ENCODE peak calls at places on chromosomes 2 and 18, in nine cellular contexts. W is fibroblast of mammary gland, Q is HCT116, S is astrocyte of the cerebellum, C is colonic mucosa, N is pancreas, O is A549, P is ovary, I is cardiac muscle cell. M is an unnamed sample.
A peak's percentile ranks its signal among the peaks of the same experiment; 100 is the strongest.

GRCh38 chr2:31386648-31387047 is 27.9 kb downstream of the XDH start:
- DNase-seq in W (no peak), Q (no peak), S (no peak), C (no peak), N (no peak), O (peak; percentile 41), P (no peak), I (no peak), M (no peak)

GRCh38 chr2:20551231-20551944 is 99.5 kb downstream of the HS1BP3 start:
- DNase-seq in W (no peak), Q (no peak), S (no peak), C (no peak), N (no peak), O (no peak), P (no peak), I (no peak), M (no peak)

GRCh38 chr2:209495855-209496585 is 72.2 kb downstream of the MAP2 start:
- DNase-seq in W (peak; percentile 98), Q (peak; percentile 88), S (peak; percentile 98), C (no peak), N (peak; percentile 26), O (peak; percentile 90), P (no peak), I (no peak), M (no peak)

GRCh38 chr2:12106440-12107080 is 360.1 kb downstream of the LPIN1 start:
- DNase-seq in W (peak; percentile 99), Q (no peak), S (peak; percentile 80), C (peak; percentile 29), N (peak; percentile 17), O (peak; percentile 63), P (peak; percentile 43), I (no peak), M (peak; percentile 43)

GRCh38 chr2:10272464-10272863 is 30.2 kb upstream of the HPCAL1 start:
- DNase-seq in W (no peak), Q (no peak), S (no peak), C (no peak), N (no peak), O (no peak), P (no peak), I (no peak), M (no peak)

GRCh38 chr2:9594361-9595063 is 36.3 kb downstream of the YWHAQ start:
- DNase-seq in W (peak; percentile 96), Q (peak; percentile 59), S (peak; percentile 75), C (no peak), N (no peak), O (peak; percentile 56), P (no peak), I (no peak), M (peak; percentile 21)

GRCh38 chr2:205807229-205807628 is 124.9 kb downstream of the NRP2 start:
- DNase-seq in W (no peak), Q (no peak), S (no peak), C (no peak), N (no peak), O (no peak), P (no peak), I (no peak), M (no peak)

GRCh38 chr2:20633001-20633400 is 17.9 kb downstream of the HS1BP3 start:
- DNase-seq in W (no peak), Q (no peak), S (no peak), C (no peak), N (no peak), O (no peak), P (no peak), I (no peak), M (no peak)

GRCh38 chr18:55398858-55399257 is 189.1 kb downstream of the TCF4 start:
- DNase-seq in W (no peak), Q (no peak), S (no peak), C (no peak), N (no peak), O (no peak), P (no peak), I (no peak), M (no peak)

GRCh38 chr2:10430886-10431622 is 17.1 kb downstream of the ODC1 start:
- DNase-seq in W (no peak), Q (no peak), S (no peak), C (no peak), N (peak; percentile 6), O (no peak), P (no peak), I (no peak), M (no peak)

GRCh38 chr2:88885275-88885674 is 193.8 kb downstream of the RPIA start:
- DNase-seq in W (no peak), Q (no peak), S (no peak), C (no peak), N (no peak), O (no peak), P (no peak), I (no peak), M (peak; percentile 68)

GRCh38 chr2:48147719-48148118 is 241.4 kb upstream of the FBXO11 start:
- DNase-seq in W (no peak), Q (no peak), S (no peak), C (no peak), N (no peak), O (no peak), P (no peak), I (no peak), M (no peak)

GRCh38 chr2:112841399-112842044 is 4.9 kb upstream of the IL1B start:
- DNase-seq in W (no peak), Q (no peak), S (no peak), C (no peak), N (no peak), O (no peak), P (no peak), I (no peak), M (peak; percentile 25)

GRCh38 chr2:68603059-68603458 is 40.3 kb upstream of the PROKR1 start:
- DNase-seq in W (no peak), Q (no peak), S (no peak), C (no peak), N (no peak), O (no peak), P (no peak), I (no peak), M (no peak)

GRCh38 chr2:138058427-138058826 is 94.2 kb downstream of the HNMT start:
- DNase-seq in W (no peak), Q (no peak), S (no peak), C (no peak), N (no peak), O (no peak), P (no peak), I (no peak), M (no peak)

GRCh38 chr2:152826880-152827279 is 108.5 kb downstream of the ARL6IP6 start:
- DNase-seq in W (peak; percentile 58), Q (no peak), S (no peak), C (no peak), N (no peak), O (peak; percentile 22), P (no peak), I (no peak), M (no peak)

GRCh38 chr2:145038041-145038525 is 518.2 kb upstream of the ZEB2 start:
- DNase-seq in W (no peak), Q (no peak), S (no peak), C (no peak), N (no peak), O (peak; percentile 47), P (peak; percentile 27), I (peak; percentile 20), M (no peak)

GRCh38 chr2:43426305-43427031 is 169.4 kb downstream of the THADA start:
- DNase-seq in W (peak; percentile 98), Q (peak; percentile 96), S (peak; percentile 98), C (peak; percentile 80), N (peak; percentile 28), O (peak; percentile 95), P (no peak), I (no peak), M (peak; percentile 97)

GRCh38 chr18:494602-494983 is 5.9 kb downstream of the COLEC12 start:
- DNase-seq in W (peak; percentile 89), Q (no peak), S (no peak), C (no peak), N (no peak), O (no peak), P (no peak), I (no peak), M (no peak)

GRCh38 chr18:48885266-48885950 is 65.4 kb downstream of the SMAD7 start:
- DNase-seq in W (no peak), Q (no peak), S (no peak), C (no peak), N (no peak), O (no peak), P (no peak), I (no peak), M (no peak)

GRCh38 chr2:42127425-42128424 is 41.4 kb upstream of the EML4 start:
- DNase-seq in W (no peak), Q (no peak), S (no peak), C (no peak), N (no peak), O (no peak), P (no peak), I (no peak), M (peak; percentile 90)

GRCh38 chr2:241844831-241845578 is 13.7 kb downstream of the PDCD1 start:
- DNase-seq in W (no peak), Q (no peak), S (no peak), C (peak; percentile 13), N (peak; percentile 20), O (no peak), P (peak; percentile 29), I (no peak), M (no peak)

GRCh38 chr2:179434357-179434756 is 169.7 kb upstream of the SESTD1 start:
- DNase-seq in W (no peak), Q (no peak), S (no peak), C (no peak), N (no peak), O (no peak), P (no peak), I (no peak), M (no peak)
- TF ChIP-seq CTCF in W (no peak), Q (no peak), S (no peak), C (no peak), N (no peak), O (no peak), P (no peak), I (no peak), M (no peak)

GRCh38 chr2:217396586-217396985 is 536.7 kb upstream of the TNP1 start:
- DNase-seq in W (no peak), Q (no peak), S (no peak), C (no peak), N (no peak), O (no peak), P (no peak), I (no peak), M (no peak)
- H3K4me3 ChIP-seq in W (no peak overlapping the region), Q (no peak overlapping the region), S (no peak overlapping the region), C (no peak overlapping the region), N (no peak overlapping the region), O (no peak overlapping the region), P (no peak overlapping the region), I (no peak overlapping the region), M (no peak overlapping the region)

GRCh38 chr2:40213071-40213470 is 238.8 kb downstream of the SLC8A1 start:
- DNase-seq in W (peak; percentile 69), Q (no peak), S (peak; percentile 18), C (no peak), N (no peak), O (peak; percentile 11), P (no peak), I (no peak), M (peak; percentile 3)
- TF ChIP-seq CTCF in W (peak; percentile 63), Q (peak; percentile 36), S (peak; percentile 62), C (peak; percentile 27), N (no peak), O (peak; percentile 31), P (no peak), I (peak; percentile 53), M (peak; percentile 22)

GRCh38 chr2:174338155-174338495 is 3.4 kb downstream of the SP9 start:
- DNase-seq in W (no peak), Q (no peak), S (no peak), C (no peak), N (no peak), O (no peak), P (no peak), I (no peak), M (no peak)
- H3K4me3 ChIP-seq in W (no peak overlapping the region), Q (peak overlapping the region; percentile 64), S (no peak overlapping the region), C (no peak overlapping the region), N (no peak overlapping the region), O (peak overlapping the region; percentile 64), P (no peak overlapping the region), I (no peak overlapping the region), M (no peak overlapping the region)